ENCODE peak calls at places on chromosome 13, in five cellular contexts. P, D, X, J and Y are unnamed samples.

GRCh38 chr13:75587679-75588078 is 38.1 kb downstream of the UCHL3 start:
- DNase-seq in P (peak), D (no peak), X (no peak), J (no peak), Y (no peak)

GRCh38 chr13:64127856-64128255 is 2712.2 kb upstream of the PCDH20 start:
- DNase-seq in P (no peak), D (no peak), X (no peak), J (no peak), Y (no peak)

GRCh38 chr13:32134241-32134801 is 102.7 kb downstream of the FRY start:
- DNase-seq in P (no peak), D (peak), X (no peak), J (peak), Y (no peak)

GRCh38 chr13:25922373-25922772 is 129.4 kb downstream of the SHISA2 start:
- DNase-seq in P (no peak), D (no peak), X (no peak), J (no peak), Y (no peak)

GRCh38 chr13:113851826-113852535 is 11.9 kb downstream of the GAS6 start:
- DNase-seq in P (no peak), D (no peak), X (no peak), J (no peak), Y (no peak)

GRCh38 chr13:44068737-44069136 is 189.0 kb downstream of the LACC1 start:
- DNase-seq in P (peak), D (peak), X (no peak), J (peak), Y (no peak)

GRCh38 chr13:102591988-102592781 is 4.6 kb upstream of the TPP2 start:
- DNase-seq in P (peak), D (peak), X (peak), J (peak), Y (peak)

GRCh38 chr13:24216176-24216575 is 55.7 kb downstream of the SPATA13 start:
- DNase-seq in P (peak), D (peak), X (no peak), J (no peak), Y (no peak)

GRCh38 chr13:109646423-109646822 is 140.0 kb downstream of the IRS2 start:
- DNase-seq in P (no peak), D (no peak), X (no peak), J (no peak), Y (no peak)

GRCh38 chr13:65054277-65054676 is 2175.9 kb downstream of the PCDH9 start:
- DNase-seq in P (no peak), D (no peak), X (no peak), J (no peak), Y (no peak)

GRCh38 chr13:31965361-31966066 is 66.1 kb upstream of the FRY start:
- DNase-seq in P (peak), D (peak), X (no peak), J (no peak), Y (no peak)

GRCh38 chr13:46274094-46274698 is 62.5 kb downstream of the LRRC63 start:
- DNase-seq in P (no peak), D (no peak), X (no peak), J (no peak), Y (no peak)

GRCh38 chr13:105471683-105472082 is 1063.8 kb downstream of the EFNB2 start:
- DNase-seq in P (peak), D (peak), X (no peak), J (peak), Y (no peak)

GRCh38 chr13:59394526-59394925 is 769.2 kb downstream of the DIAPH3 start:
- DNase-seq in P (no peak), D (no peak), X (no peak), J (no peak), Y (no peak)

GRCh38 chr13:75495938-75496337 is 14.0 kb upstream of the TBC1D4 start:
- DNase-seq in P (peak), D (peak), X (no peak), J (peak), Y (no peak)

GRCh38 chr13:32791545-32792172 is 205.4 kb downstream of the PDS5B start:
- DNase-seq in P (peak), D (no peak), X (no peak), J (peak), Y (no peak)

GRCh38 chr13:97116754-97117153 is 105.4 kb upstream of the MBNL2 start:
- DNase-seq in P (peak), D (peak), X (no peak), J (peak), Y (no peak)

GRCh38 chr13:37587236-37587635 is 11.3 kb downstream of the POSTN start:
- DNase-seq in P (no peak), D (no peak), X (no peak), J (peak), Y (no peak)

GRCh38 chr13:101654916-101655315 is 202.4 kb downstream of the ITGBL1 start:
- DNase-seq in P (peak), D (peak), X (no peak), J (peak), Y (no peak)

GRCh38 chr13:60369242-60369641 is 27.8 kb upstream of the TDRD3 start:
- DNase-seq in P (peak), D (peak), X (no peak), J (no peak), Y (no peak)

GRCh38 chr13:101919541-101920306 is 467.2 kb downstream of the ITGBL1 start:
- DNase-seq in P (peak), D (peak), X (peak), J (peak), Y (peak)

GRCh38 chr13:99185606-99186005 is 15.0 kb upstream of the UBAC2 start:
- DNase-seq in P (no peak), D (no peak), X (no peak), J (no peak), Y (no peak)

GRCh38 chr13:28337196-28338045 is 157.5 kb downstream of the FLT1 start:
- DNase-seq in P (peak), D (peak), X (no peak), J (peak), Y (no peak)

GRCh38 chr13:111407381-111408131 is 87.1 kb downstream of the TEX29 start:
- DNase-seq in P (no peak), D (no peak), X (no peak), J (no peak), Y (no peak)

DNA sequence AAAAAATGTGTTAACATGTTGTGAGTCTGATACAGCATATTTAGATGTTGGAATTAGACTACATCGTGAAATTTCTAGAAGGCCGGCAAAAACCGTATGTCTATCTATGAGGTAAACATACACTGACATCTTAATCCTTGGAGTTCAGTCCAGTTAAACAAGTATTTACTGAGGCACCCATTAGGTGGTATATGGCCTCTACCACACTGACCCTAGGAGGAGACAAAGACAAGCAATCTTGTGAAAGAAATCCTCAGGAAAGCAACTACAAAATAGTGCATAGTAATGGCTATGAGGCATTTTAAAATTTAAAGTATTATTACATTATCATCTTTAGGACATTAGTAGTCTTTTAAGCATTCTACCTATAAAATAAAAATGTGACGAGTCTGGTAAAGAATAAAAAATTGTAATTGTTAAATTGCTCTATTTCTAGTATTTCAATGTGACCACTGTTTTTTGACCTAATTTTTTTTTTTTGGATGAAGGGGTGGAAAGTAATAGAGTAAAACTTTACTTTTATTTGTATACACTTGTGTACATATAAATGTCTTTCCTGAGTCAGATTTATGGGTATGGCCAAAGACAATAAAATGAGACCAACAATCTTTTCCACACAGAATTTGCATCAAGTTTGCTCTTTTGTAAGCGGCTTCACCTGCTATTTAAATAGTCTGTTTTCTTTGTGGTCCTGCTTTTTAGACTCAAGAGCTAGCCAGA is 50.5 kb downstream of the KATNAL1 start:
- DNase-seq in P (peak), D (peak), X (no peak), J (peak), Y (no peak)
- TF ChIP-seq CTCF in P (peak), D (peak), X (no peak), J (peak), Y (no peak)

GRCh38 chr13:80577285-80577684 is 236.4 kb upstream of the SPRY2 start:
- DNase-seq in P (no peak), D (no peak), X (no peak), J (no peak), Y (no peak)
- TF ChIP-seq CTCF in P (no peak), D (no peak), X (no peak), J (no peak), Y (no peak)

GRCh38 chr13:27037571-27037970 is 134.0 kb downstream of the USP12 start:
- DNase-seq in P (no peak), D (no peak), X (no peak), J (no peak), Y (no peak)

GRCh38 chr13:27035892-27036235 is 135.7 kb downstream of the USP12 start:
- DNase-seq in P (peak), D (no peak), X (no peak), J (peak), Y (no peak)

GRCh38 chr13:27037171-27037570 is 134.4 kb downstream of the USP12 start:
- DNase-seq in P (no peak), D (no peak), X (no peak), J (no peak), Y (no peak)

GRCh38 chr13:27036236-27036981 is 135.2 kb downstream of the USP12 start:
- DNase-seq in P (peak), D (peak), X (no peak), J (no peak), Y (no peak)

GRCh38 chr13:27034678-27035111 is 136.9 kb downstream of the USP12 start:
- DNase-seq in P (no peak), D (no peak), X (peak), J (no peak), Y (no peak)
- TF ChIP-seq CTCF in P (no peak), D (no peak), X (no peak), J (no peak), Y (no peak)

GRCh38 chr13:41310963-41311606 is at the start of gene NAA16:
- DNase-seq in P (peak), D (peak), X (peak), J (peak), Y (peak)
- TF ChIP-seq CTCF in P (no peak), D (no peak), X (no peak), J (no peak), Y (no peak)

DNA sequence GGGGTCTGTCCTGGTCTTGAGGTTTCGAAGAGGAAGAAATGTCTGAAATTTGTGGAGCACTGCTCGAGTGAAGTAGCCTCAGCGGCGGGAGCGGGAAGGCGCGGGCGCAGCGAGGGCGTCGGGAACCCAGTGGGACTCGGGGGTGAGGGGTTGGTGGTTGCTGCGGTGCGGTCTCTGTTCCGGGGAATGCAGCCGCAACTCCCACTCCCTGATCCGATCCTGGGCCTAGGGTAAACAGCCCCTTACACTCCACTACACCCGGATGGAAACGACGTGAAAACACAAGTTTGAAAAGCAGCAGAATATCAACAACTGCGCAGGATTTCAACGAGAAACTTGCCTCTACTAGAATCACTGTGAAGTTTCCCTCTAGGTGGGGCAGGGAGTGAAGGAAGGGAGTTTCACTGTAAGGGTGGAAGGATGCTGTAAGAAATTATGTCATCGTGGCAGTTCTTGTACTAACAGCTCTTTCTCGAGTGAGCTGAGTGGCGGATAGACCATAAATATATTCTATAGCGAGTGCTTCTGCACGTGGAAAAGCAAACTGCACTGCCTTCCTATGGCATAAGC is 2.0 kb upstream of the KLF12 start:
- DNase-seq in P (peak), D (peak), X (peak), J (peak), Y (peak)
- TF ChIP-seq CTCF in P (peak), D (peak), X (no peak), J (no peak), Y (no peak)

GRCh38 chr13:39777527-39778061 is 122.1 kb downstream of the COG6 start:
- DNase-seq in P (peak), D (peak), X (no peak), J (peak), Y (no peak)
- TF ChIP-seq CTCF in P (peak), D (peak), X (no peak), J (peak), Y (peak)

GRCh38 chr13:49023441-49023840 is 47.7 kb downstream of the FNDC3A start:
- DNase-seq in P (peak), D (peak), X (no peak), J (peak), Y (no peak)

GRCh38 chr13:49020328-49020727 is 44.6 kb downstream of the FNDC3A start:
- DNase-seq in P (no peak), D (no peak), X (no peak), J (no peak), Y (no peak)

GRCh38 chr13:49020940-49021548 is 45.3 kb downstream of the FNDC3A start:
- DNase-seq in P (peak), D (peak), X (no peak), J (peak), Y (no peak)

GRCh38 chr13:49021953-49022352 is 46.2 kb downstream of the FNDC3A start:
- DNase-seq in P (no peak), D (no peak), X (no peak), J (no peak), Y (no peak)

DNA sequence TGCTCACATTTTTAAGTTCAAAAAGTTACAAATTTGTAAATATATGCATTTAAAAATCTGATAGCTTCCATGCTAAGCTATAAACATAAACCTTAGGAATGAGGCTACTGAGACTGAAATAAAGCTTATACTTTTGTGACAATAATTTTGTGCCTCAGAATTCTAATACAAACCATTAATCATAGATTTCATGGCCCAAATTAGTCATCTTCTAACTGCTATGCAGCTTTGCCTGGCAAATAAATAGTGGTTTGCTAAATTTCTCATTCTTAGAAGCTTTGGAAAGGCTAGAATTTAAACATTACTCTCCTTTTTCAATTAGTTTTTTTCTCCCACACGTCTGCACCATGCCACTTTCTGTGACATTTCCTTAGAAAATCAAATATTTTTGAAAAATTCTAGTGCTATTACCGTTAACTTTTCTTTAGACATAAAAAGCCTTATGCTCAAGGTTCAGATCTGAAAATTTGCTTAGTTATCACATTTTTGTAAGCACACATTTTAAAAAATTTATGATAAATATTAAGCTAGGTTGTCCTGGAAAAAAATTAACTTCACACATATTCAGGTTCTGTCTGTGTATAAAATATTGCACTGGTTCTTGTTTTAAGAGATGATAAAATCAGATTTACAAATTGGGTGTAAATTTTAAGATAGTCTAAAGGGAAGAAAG is 46.9 kb downstream of the FNDC3A start:
- DNase-seq in P (peak), D (peak), X (no peak), J (peak), Y (no peak)
- TF ChIP-seq CTCF in P (no peak), D (no peak), X (no peak), J (no peak), Y (no peak)

GRCh38 chr13:41802033-41802683 is 158.8 kb downstream of the VWA8 start:
- DNase-seq in P (no peak), D (no peak), X (no peak), J (no peak), Y (no peak)
- TF ChIP-seq CTCF in P (no peak), D (no peak), X (no peak), J (no peak), Y (no peak)

DNA sequence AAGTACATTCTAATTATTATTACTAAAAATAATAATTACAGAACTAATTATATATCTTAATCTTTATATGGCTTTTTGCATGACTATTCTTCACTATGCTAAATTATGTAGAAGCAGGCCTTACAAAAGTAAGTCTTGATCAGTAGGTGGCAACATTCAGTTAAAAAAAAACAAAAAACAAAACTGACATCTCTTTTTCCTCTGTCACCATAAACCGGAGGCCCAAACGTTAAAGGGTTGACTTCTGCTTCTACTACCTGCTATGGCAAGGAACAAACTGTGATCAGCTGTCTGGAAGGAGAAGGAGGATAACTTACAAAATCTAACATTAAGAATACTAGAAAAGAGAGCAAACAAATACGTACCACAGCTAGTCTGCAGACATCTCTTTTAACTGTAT is 1525.6 kb downstream of the SLITRK1 start:
- DNase-seq in P (peak), D (peak), X (no peak), J (peak), Y (no peak)
- TF ChIP-seq CTCF in P (peak), D (no peak), X (no peak), J (no peak), Y (no peak)

GRCh38 chr13:33799950-33800592 is 17.9 kb upstream of the RFC3 start:
- DNase-seq in P (peak), D (peak), X (no peak), J (peak), Y (no peak)
- TF ChIP-seq CTCF in P (peak), D (peak), X (no peak), J (peak), Y (peak)